ENCODE peak calls at places on chromosomes 13 and 19, in nine cellular contexts. One of them, this sample, is unnamed.

GRCh38 chr13:112803422-112803821 is 113.6 kb downstream of the ATP11A start:
- DNase-seq in dorsolateral prefrontal cortex: no peak
- DNase-seq in K562: no peak
- DNase-seq in fibroblast of mammary gland: no peak
- DNase-seq in fibroblast of lung: no peak
- DNase-seq in RWPE1: no peak
- DNase-seq in spleen: no peak
- DNase-seq in neural crest cell: no peak
- DNase-seq in MCF 10A: no peak
- DNase-seq in this sample: no peak

GRCh38 chr13:83798731-83799130 is 83.5 kb downstream of the SLITRK1 start:
- DNase-seq in fibroblast of mammary gland: peak; percentile 22
- DNase-seq in neural crest cell: no peak
- DNase-seq in K562: no peak
- DNase-seq in dorsolateral prefrontal cortex: no peak
- DNase-seq in spleen: no peak
- DNase-seq in RWPE1: no peak
- DNase-seq in MCF 10A: peak; percentile 0
- DNase-seq in fibroblast of lung: peak; percentile 45
- DNase-seq in this sample: peak; percentile 1

GRCh38 chr13:101115762-101116161 is 300.5 kb downstream of the NALCN start:
- DNase-seq in MCF 10A: no peak
- DNase-seq in spleen: no peak
- DNase-seq in fibroblast of mammary gland: peak; percentile 10
- DNase-seq in dorsolateral prefrontal cortex: no peak
- DNase-seq in neural crest cell: no peak
- DNase-seq in K562: no peak
- DNase-seq in RWPE1: no peak
- DNase-seq in fibroblast of lung: peak; percentile 10
- DNase-seq in this sample: no peak

GRCh38 chr13:22112956-22113750 is 442.3 kb downstream of the FGF9 start:
- DNase-seq in K562: no peak
- DNase-seq in MCF 10A: no peak
- DNase-seq in fibroblast of mammary gland: no peak
- DNase-seq in dorsolateral prefrontal cortex: no peak
- DNase-seq in spleen: no peak
- DNase-seq in neural crest cell: no peak
- DNase-seq in RWPE1: no peak
- DNase-seq in fibroblast of lung: no peak
- DNase-seq in this sample: no peak

GRCh38 chr13:94914829-94915228 is 202.5 kb upstream of the SOX21 start:
- DNase-seq in neural crest cell: no peak
- DNase-seq in RWPE1: no peak
- DNase-seq in MCF 10A: no peak
- DNase-seq in spleen: no peak
- DNase-seq in K562: no peak
- DNase-seq in dorsolateral prefrontal cortex: no peak
- DNase-seq in fibroblast of lung: no peak
- DNase-seq in fibroblast of mammary gland: peak; percentile 14
- DNase-seq in this sample: no peak

GRCh38 chr13:109126973-109127615 is 497.7 kb downstream of the MYO16 start:
- DNase-seq in spleen: no peak
- DNase-seq in K562: no peak
- DNase-seq in dorsolateral prefrontal cortex: no peak
- DNase-seq in fibroblast of mammary gland: no peak
- DNase-seq in neural crest cell: no peak
- DNase-seq in fibroblast of lung: peak; percentile 14
- DNase-seq in RWPE1: no peak
- DNase-seq in MCF 10A: no peak
- DNase-seq in this sample: no peak

GRCh38 chr13:114013952-114014629 is 40.2 kb upstream of the C13orf46 start:
- DNase-seq in MCF 10A: no peak
- DNase-seq in K562: no peak
- DNase-seq in dorsolateral prefrontal cortex: no peak
- DNase-seq in spleen: no peak
- DNase-seq in fibroblast of mammary gland: no peak
- DNase-seq in fibroblast of lung: no peak
- DNase-seq in neural crest cell: no peak
- DNase-seq in RWPE1: no peak
- DNase-seq in this sample: no peak

GRCh38 chr13:29619995-29620394 is 24.5 kb upstream of the SLC7A1 start:
- DNase-seq in neural crest cell: no peak
- DNase-seq in RWPE1: peak; percentile 8
- DNase-seq in K562: no peak
- DNase-seq in fibroblast of mammary gland: no peak
- DNase-seq in spleen: no peak
- DNase-seq in dorsolateral prefrontal cortex: no peak
- DNase-seq in MCF 10A: no peak
- DNase-seq in fibroblast of lung: peak; percentile 71
- DNase-seq in this sample: no peak

GRCh38 chr13:94014461-94014860 is 465.0 kb downstream of the DCT start:
- DNase-seq in RWPE1: no peak
- DNase-seq in neural crest cell: no peak
- DNase-seq in K562: no peak
- DNase-seq in MCF 10A: no peak
- DNase-seq in fibroblast of mammary gland: no peak
- DNase-seq in dorsolateral prefrontal cortex: no peak
- DNase-seq in fibroblast of lung: no peak
- DNase-seq in spleen: no peak
- DNase-seq in this sample: no peak

GRCh38 chr19:35236638-35237400 is 8.3 kb upstream of the FAM187B start:
- DNase-seq in neural crest cell: no peak
- DNase-seq in fibroblast of lung: no peak
- DNase-seq in dorsolateral prefrontal cortex: no peak
- DNase-seq in RWPE1: no peak
- DNase-seq in MCF 10A: peak; percentile 26
- DNase-seq in fibroblast of mammary gland: no peak
- DNase-seq in spleen: no peak
- DNase-seq in K562: no peak
- DNase-seq in this sample: no peak

GRCh38 chr13:95298169-95298940 is 2.9 kb downstream of the ABCC4 start:
- DNase-seq in fibroblast of lung: no peak
- DNase-seq in RWPE1: no peak
- DNase-seq in neural crest cell: no peak
- DNase-seq in fibroblast of mammary gland: no peak
- DNase-seq in spleen: no peak
- DNase-seq in K562: no peak
- DNase-seq in dorsolateral prefrontal cortex: no peak
- DNase-seq in MCF 10A: no peak
- DNase-seq in this sample: no peak

GRCh38 chr13:106493569-106493968 is 41.9 kb downstream of the EFNB2 start:
- DNase-seq in MCF 10A: no peak
- DNase-seq in fibroblast of mammary gland: no peak
- DNase-seq in neural crest cell: no peak
- DNase-seq in dorsolateral prefrontal cortex: no peak
- DNase-seq in K562: no peak
- DNase-seq in RWPE1: no peak
- DNase-seq in fibroblast of lung: no peak
- DNase-seq in spleen: no peak
- DNase-seq in this sample: no peak

GRCh38 chr19:52923782-52924593 is 760 bp upstream of the ZNF888 start:
- DNase-seq in K562: peak; percentile 38
- DNase-seq in fibroblast of mammary gland: peak; percentile 48
- DNase-seq in spleen: peak; percentile 78
- DNase-seq in MCF 10A: peak; percentile 78
- DNase-seq in neural crest cell: no peak
- DNase-seq in RWPE1: no peak
- DNase-seq in dorsolateral prefrontal cortex: peak; percentile 48
- DNase-seq in fibroblast of lung: peak; percentile 27
- DNase-seq in this sample: no peak

DNA sequence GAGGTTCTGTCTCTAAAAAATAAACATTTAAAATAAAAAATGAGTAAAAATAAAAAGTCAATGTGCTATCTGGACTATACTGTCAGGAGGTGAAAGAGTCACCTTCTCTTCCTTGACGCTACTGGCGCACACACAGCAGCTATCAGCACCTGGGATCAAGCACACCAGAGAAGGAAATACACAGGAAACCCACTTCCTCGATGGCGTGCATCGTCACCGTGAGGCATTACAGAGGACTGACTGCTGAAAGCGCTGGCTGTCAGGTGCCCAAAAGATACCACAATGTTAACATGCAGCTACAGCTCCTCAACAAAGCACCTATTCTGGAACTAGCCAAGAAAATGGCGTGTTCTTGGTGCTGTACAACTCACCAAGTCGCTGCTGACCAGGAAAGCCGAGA is 6.1 kb downstream of the SLC35E1 start:
- DNase-seq in spleen: peak; percentile 90
- DNase-seq in fibroblast of lung: no peak
- DNase-seq in neural crest cell: no peak
- DNase-seq in dorsolateral prefrontal cortex: no peak
- DNase-seq in MCF 10A: no peak
- DNase-seq in RWPE1: no peak
- DNase-seq in K562: no peak
- DNase-seq in fibroblast of mammary gland: no peak
- DNase-seq in this sample: no peak
- TF ChIP-seq CTCF in spleen: no peak
- TF ChIP-seq CTCF in fibroblast of lung: no peak
- TF ChIP-seq CTCF in neural crest cell: no peak
- TF ChIP-seq CTCF in dorsolateral prefrontal cortex: no peak
- TF ChIP-seq CTCF in MCF 10A: no peak
- TF ChIP-seq CTCF in RWPE1: no peak
- TF ChIP-seq CTCF in K562: no peak
- TF ChIP-seq CTCF in fibroblast of mammary gland: no peak
- TF ChIP-seq CTCF in this sample: no peak

DNA sequence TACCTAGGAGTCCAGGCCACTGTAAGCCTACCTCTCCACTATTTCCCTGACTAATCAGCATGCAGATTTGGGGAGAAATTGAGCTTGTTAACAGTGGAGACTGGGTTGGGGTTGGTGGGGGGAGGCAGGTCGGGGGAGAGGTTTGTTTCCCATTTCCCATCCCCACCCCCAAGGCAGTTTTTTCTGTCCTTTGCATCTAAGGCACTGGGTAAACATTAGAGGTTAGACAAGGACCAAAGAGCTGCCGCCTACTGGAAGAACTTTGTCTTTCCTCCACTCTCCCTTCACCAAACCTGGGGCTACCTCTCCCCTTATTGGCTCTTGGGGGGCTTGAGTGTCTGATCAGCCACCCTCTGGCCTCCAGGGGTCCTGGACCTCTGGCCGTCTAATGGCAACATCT is 953 bp downstream of the KCNN4 start:
- DNase-seq in MCF 10A: peak; percentile 67
- DNase-seq in dorsolateral prefrontal cortex: no peak
- DNase-seq in fibroblast of lung: no peak
- DNase-seq in K562: no peak
- DNase-seq in spleen: no peak
- DNase-seq in RWPE1: no peak
- DNase-seq in fibroblast of mammary gland: no peak
- DNase-seq in neural crest cell: no peak
- DNase-seq in this sample: no peak
- TF ChIP-seq CTCF in MCF 10A: peak; percentile 32
- TF ChIP-seq CTCF in dorsolateral prefrontal cortex: no peak
- TF ChIP-seq CTCF in fibroblast of lung: no peak
- TF ChIP-seq CTCF in K562: peak; percentile 61
- TF ChIP-seq CTCF in spleen: no peak
- TF ChIP-seq CTCF in RWPE1: peak; percentile 41
- TF ChIP-seq CTCF in fibroblast of mammary gland: no peak
- TF ChIP-seq CTCF in neural crest cell: no peak
- TF ChIP-seq CTCF in this sample: no peak

GRCh38 chr19:19027228-19027627 is 6.1 kb downstream of the SUGP2 start:
- DNase-seq in fibroblast of lung: no peak
- DNase-seq in K562: no peak
- DNase-seq in MCF 10A: no peak
- DNase-seq in spleen: no peak
- DNase-seq in neural crest cell: no peak
- DNase-seq in fibroblast of mammary gland: no peak
- DNase-seq in dorsolateral prefrontal cortex: no peak
- DNase-seq in RWPE1: no peak
- DNase-seq in this sample: no peak

GRCh38 chr19:19028526-19028925 is 4.8 kb downstream of the SUGP2 start:
- DNase-seq in RWPE1: no peak
- DNase-seq in fibroblast of lung: no peak
- DNase-seq in dorsolateral prefrontal cortex: no peak
- DNase-seq in neural crest cell: no peak
- DNase-seq in fibroblast of mammary gland: no peak
- DNase-seq in spleen: no peak
- DNase-seq in MCF 10A: no peak
- DNase-seq in K562: no peak
- DNase-seq in this sample: no peak

GRCh38 chr19:19021115-19021514 is 12.2 kb downstream of the SUGP2 start:
- DNase-seq in K562: no peak
- DNase-seq in spleen: no peak
- DNase-seq in RWPE1: no peak
- DNase-seq in fibroblast of lung: peak; percentile 70
- DNase-seq in dorsolateral prefrontal cortex: no peak
- DNase-seq in MCF 10A: peak; percentile 14
- DNase-seq in fibroblast of mammary gland: peak; percentile 64
- DNase-seq in neural crest cell: no peak
- DNase-seq in this sample: no peak

GRCh38 chr19:19022380-19022961 is 10.8 kb downstream of the SUGP2 start:
- DNase-seq in fibroblast of mammary gland: peak; percentile 28
- DNase-seq in MCF 10A: no peak
- DNase-seq in fibroblast of lung: no peak
- DNase-seq in spleen: no peak
- DNase-seq in K562: no peak
- DNase-seq in RWPE1: no peak
- DNase-seq in neural crest cell: no peak
- DNase-seq in dorsolateral prefrontal cortex: no peak
- DNase-seq in this sample: no peak

DNA sequence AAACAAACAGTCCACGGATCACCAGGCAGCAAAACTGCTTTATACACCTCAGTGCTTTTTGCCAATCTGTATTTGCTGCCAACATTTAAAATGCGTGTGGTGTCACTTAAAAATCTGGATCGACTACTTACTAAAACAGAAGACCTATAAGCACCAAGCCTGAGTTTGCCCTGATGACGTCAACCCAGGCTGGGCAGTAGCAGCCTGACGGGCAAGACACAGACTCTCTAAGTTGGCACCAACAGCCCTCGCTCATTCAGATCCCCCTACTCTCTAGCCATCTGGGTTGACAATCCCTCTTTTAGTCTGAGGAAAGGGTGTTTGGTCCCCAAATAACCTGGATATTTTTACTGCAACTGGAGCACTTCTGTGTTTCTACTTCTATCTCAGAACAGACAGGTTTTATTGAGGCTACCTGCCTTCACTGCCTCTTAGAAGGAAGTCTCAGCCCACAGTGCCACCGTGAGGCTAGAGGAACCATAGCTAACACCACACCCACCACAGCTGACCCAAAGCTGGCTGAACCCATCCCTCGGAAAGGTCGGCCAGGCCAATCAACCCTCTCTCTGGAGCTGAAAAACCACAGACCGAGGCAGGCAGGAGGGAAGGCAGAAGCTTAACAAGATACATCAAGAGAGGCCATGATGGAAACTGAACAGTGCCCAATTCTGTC is 6.9 kb downstream of the SUGP2 start:
- DNase-seq in K562: no peak
- DNase-seq in fibroblast of mammary gland: peak; percentile 33
- DNase-seq in RWPE1: no peak
- DNase-seq in MCF 10A: no peak
- DNase-seq in spleen: no peak
- DNase-seq in fibroblast of lung: no peak
- DNase-seq in neural crest cell: no peak
- DNase-seq in dorsolateral prefrontal cortex: no peak
- DNase-seq in this sample: no peak
- TF ChIP-seq CTCF in K562: peak; percentile 19
- TF ChIP-seq CTCF in fibroblast of mammary gland: peak; percentile 20
- TF ChIP-seq CTCF in RWPE1: no peak
- TF ChIP-seq CTCF in MCF 10A: no peak
- TF ChIP-seq CTCF in spleen: no peak
- TF ChIP-seq CTCF in fibroblast of lung: peak; percentile 12
- TF ChIP-seq CTCF in neural crest cell: no peak
- TF ChIP-seq CTCF in dorsolateral prefrontal cortex: peak; percentile 23
- TF ChIP-seq CTCF in this sample: peak; percentile 21

GRCh38 chr13:26295812-26296211 is 41.9 kb downstream of the CDK8 start:
- DNase-seq in neural crest cell: no peak
- DNase-seq in K562: no peak
- DNase-seq in dorsolateral prefrontal cortex: no peak
- DNase-seq in fibroblast of mammary gland: no peak
- DNase-seq in MCF 10A: no peak
- DNase-seq in RWPE1: no peak
- DNase-seq in spleen: no peak
- DNase-seq in fibroblast of lung: no peak
- DNase-seq in this sample: no peak
- TF ChIP-seq CTCF in neural crest cell: no peak
- TF ChIP-seq CTCF in K562: no peak
- TF ChIP-seq CTCF in dorsolateral prefrontal cortex: no peak
- TF ChIP-seq CTCF in fibroblast of mammary gland: no peak
- TF ChIP-seq CTCF in MCF 10A: no peak
- TF ChIP-seq CTCF in RWPE1: no peak
- TF ChIP-seq CTCF in spleen: no peak
- TF ChIP-seq CTCF in fibroblast of lung: no peak
- TF ChIP-seq CTCF in this sample: no peak

This sample was measured in AG09319.